ENCODE peak calls at places on chromosomes 7 and 10, in six cellular contexts. D is epithelial cell of esophagus; J is BJ; Z is thoracic aorta; O is stimulated activated CD4-positive, alpha-beta T cell treated with anti-CD3 and anti-CD28 coated beads, TNF-alpha, amount 100 ng/mL, for 24 hours; A is left kidney. K is an unnamed sample.

GRCh38 chr7:26504417-26504816 is 212.8 kb downstream of the SNX10 start:
- DNase-seq in D (no peak), J (no peak), Z (no peak), O (no peak), A (no peak), K (no peak)

GRCh38 chr7:128155100-128155763 is 85.8 kb upstream of the LEP start:
- DNase-seq in D (no peak), J (no peak), Z (no peak), O (no peak), A (peak; percentile 17), K (no peak)

GRCh38 chr10:17616403-17617030 is 657 bp downstream of the HACD1 start:
- DNase-seq in D (peak; percentile 59), J (no peak), Z (peak; percentile 68), O (no peak), A (peak; percentile 88), K (peak; percentile 4)

GRCh38 chr10:72564596-72564995 is 61.3 kb downstream of the MICU1 start:
- DNase-seq in D (peak; percentile 6), J (peak; percentile 39), Z (no peak), O (no peak), A (no peak), K (no peak)

GRCh38 chr10:57955076-57955475 is 312.6 kb downstream of the IPMK start:
- DNase-seq in D (no peak), J (peak; percentile 55), Z (no peak), O (no peak), A (no peak), K (no peak)

GRCh38 chr10:76001019-76001418 is 569.6 kb downstream of the LRMDA start:
- DNase-seq in D (no peak), J (no peak), Z (no peak), O (no peak), A (no peak), K (no peak)

GRCh38 chr7:34341331-34341730 is 316.7 kb upstream of the NPSR1 start:
- DNase-seq in D (peak; percentile 80), J (no peak), Z (no peak), O (no peak), A (peak; percentile 67), K (no peak)

GRCh38 chr10:33612116-33612515 is 277.6 kb upstream of the NRP1 start:
- DNase-seq in D (peak; percentile 92), J (no peak), Z (no peak), O (no peak), A (no peak), K (no peak)

GRCh38 chr7:100957832-100958421 is 8.6 kb downstream of the MUC3A start:
- DNase-seq in D (peak; percentile 23), J (no peak), Z (no peak), O (no peak), A (no peak), K (no peak)